ENCODE peak calls at places on chromosomes 12 and 14, in five cellular contexts. M is endothelial cell of umbilical vein, D is A549, U is HepG2, C is K562. K is an unnamed sample.

GRCh38 chr14:94481468-94482131 is 5.6 kb upstream of the SERPINA9 start:
- DNase-seq in M (no peak), D (no peak), U (peak; percentile 74), C (no peak), K (no peak)

GRCh38 chr14:101707285-101707842 is 54.1 kb upstream of the PPP2R5C start:
- DNase-seq in M (peak; percentile 82), D (peak; percentile 81), U (peak; percentile 81), C (no peak), K (peak; percentile 89)

GRCh38 chr12:130593056-130593455 is 123.0 kb downstream of the RIMBP2 start:
- DNase-seq in M (no peak), D (no peak), U (no peak), C (no peak), K (no peak)

GRCh38 chr12:128944956-128945355 is 91.7 kb downstream of the GLT1D1 start:
- DNase-seq in M (no peak), D (no peak), U (no peak), C (no peak), K (no peak)

GRCh38 chr14:50062438-50063039 is 53.8 kb downstream of the VCPKMT start:
- DNase-seq in M (peak; percentile 81), D (peak; percentile 63), U (peak; percentile 88), C (peak; percentile 80), K (peak; percentile 87)

GRCh38 chr14:89635615-89636014 is 218.6 kb upstream of the FOXN3 start:
- DNase-seq in M (no peak), D (no peak), U (no peak), C (no peak), K (no peak)

GRCh38 chr14:95497561-95498011 is 18.9 kb downstream of the SYNE3 start:
- DNase-seq in M (no peak), D (no peak), U (no peak), C (no peak), K (no peak)

GRCh38 chr14:88901199-88901588 is 76.7 kb downstream of the TTC8 start:
- DNase-seq in M (no peak), D (no peak), U (no peak), C (no peak), K (no peak)

GRCh38 chr14:29584992-29585391 is 342.7 kb downstream of the PRKD1 start:
- DNase-seq in M (peak; percentile 37), D (peak; percentile 38), U (peak; percentile 32), C (no peak), K (no peak)

GRCh38 chr12:122226366-122227222 is 742 bp upstream of the DIABLO start:
- DNase-seq in M (no peak), D (no peak), U (no peak), C (no peak), K (no peak)

GRCh38 chr14:105092912-105093425 is 27.7 kb upstream of the GPR132 start:
- DNase-seq in M (peak; percentile 35), D (peak; percentile 85), U (no peak), C (peak; percentile 67), K (no peak)

GRCh38 chr12:66956300-66956699 is 277.4 kb upstream of the GRIP1 start:
- DNase-seq in M (no peak), D (no peak), U (no peak), C (no peak), K (no peak)

GRCh38 chr14:60085085-60085484 is 6.6 kb upstream of the PCNX4 start:
- DNase-seq in M (no peak), D (no peak), U (no peak), C (no peak), K (peak; percentile 32)

GRCh38 chr12:45419317-45419716 is 203.4 kb downstream of the ANO6 start:
- DNase-seq in M (no peak), D (no peak), U (no peak), C (no peak), K (no peak)

GRCh38 chr14:96231731-96232130 is 24.3 kb upstream of the BDKRB1 start:
- DNase-seq in M (no peak), D (no peak), U (no peak), C (no peak), K (no peak)

GRCh38 chr12:109014984-109015765 is 5.7 kb downstream of the SVOP start:
- DNase-seq in M (no peak), D (no peak), U (no peak), C (no peak), K (no peak)

GRCh38 chr14:101229666-101230065 is 326.1 kb upstream of the RTL1 start:
- DNase-seq in M (no peak), D (no peak), U (no peak), C (peak; percentile 20), K (no peak)

GRCh38 chr12:55974308-55974724 is 438 bp downstream of the RAB5B start:
- DNase-seq in M (peak; percentile 47), D (peak; percentile 56), U (peak; percentile 31), C (no peak), K (peak; percentile 72)

GRCh38 chr12:50520808-50521207 is 16.0 kb downstream of the DIP2B start:
- DNase-seq in M (peak; percentile 19), D (no peak), U (no peak), C (no peak), K (no peak)

GRCh38 chr14:60002819-60003492 is 83.0 kb downstream of the LRRC9 start:
- DNase-seq in M (no peak), D (no peak), U (peak; percentile 0), C (no peak), K (no peak)

GRCh38 chr12:80374615-80375014 is 69.4 kb upstream of the PTPRQ start:
- DNase-seq in M (no peak), D (no peak), U (no peak), C (no peak), K (no peak)

GRCh38 chr14:85416771-85417170 is 113.2 kb upstream of the FLRT2 start:
- DNase-seq in M (peak; percentile 84), D (peak; percentile 79), U (no peak), C (no peak), K (peak; percentile 38)

DNA sequence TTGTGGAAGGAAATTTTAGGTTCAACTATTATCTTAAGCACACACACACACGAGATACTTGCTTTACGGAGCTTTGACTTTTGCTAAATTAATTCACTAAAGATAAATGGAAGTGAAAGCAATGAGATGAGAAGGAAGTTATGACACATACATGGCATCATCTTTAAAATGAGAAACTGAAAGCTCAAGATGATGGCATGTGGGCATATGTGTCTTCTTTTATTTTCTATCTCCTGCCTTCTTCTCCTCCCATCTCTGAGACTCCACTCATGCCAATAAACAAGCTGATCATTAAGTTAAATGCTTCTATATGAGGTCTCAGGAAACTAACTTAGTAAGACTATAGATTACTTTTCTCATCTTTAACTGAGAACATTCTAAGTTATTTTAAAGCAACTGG is 216.7 kb downstream of the MED13L start:
- DNase-seq in M (no peak), D (no peak), U (no peak), C (no peak), K (peak; percentile 43)
- TF ChIP-seq MYC in M (no peak), D (no peak), U (no peak), C (no peak), K (no peak)

GRCh38 chr14:45491914-45492313 is 238.9 kb upstream of the MIS18BP1 start:
- DNase-seq in M (no peak), D (no peak), U (no peak), C (no peak), K (no peak)

GRCh38 chr14:45492876-45493275 is 239.9 kb upstream of the MIS18BP1 start:
- DNase-seq in M (no peak), D (no peak), U (no peak), C (no peak), K (no peak)
- TF ChIP-seq POLR2A in M (no peak), D (no peak), U (no peak), C (no peak), K (no peak)

GRCh38 chr12:88753074-88753473 is 172.8 kb upstream of the KITLG start:
- DNase-seq in M (peak; percentile 76), D (no peak), U (no peak), C (no peak), K (no peak)
- TF ChIP-seq MYC in M (no peak), D (no peak), U (no peak), C (no peak), K (no peak)

GRCh38 chr12:4685317-4685716 is 34.9 kb upstream of the GALNT8 start:
- DNase-seq in M (no peak), D (no peak), U (no peak), C (no peak), K (no peak)
- TF ChIP-seq POLR2A in M (no peak), D (no peak), U (no peak), C (no peak), K (no peak)

DNA sequence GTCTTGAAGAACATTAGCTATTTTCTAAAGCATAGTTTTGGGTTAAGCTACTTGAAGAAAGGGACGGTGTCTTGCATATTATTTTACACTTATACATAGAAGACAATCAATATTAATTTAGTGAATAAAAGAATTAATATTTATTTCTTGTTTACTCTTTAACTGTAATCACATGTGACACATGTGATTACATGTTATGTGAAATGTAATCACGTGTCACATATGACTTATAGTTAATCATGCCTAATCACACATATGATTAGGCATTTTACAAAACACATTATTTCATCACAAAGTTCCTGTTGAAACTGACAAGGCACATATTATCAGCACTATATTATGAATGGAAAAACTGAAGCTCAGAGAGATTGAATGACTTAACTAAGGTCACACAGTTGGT is 4.8 kb downstream of the PAH start:
- DNase-seq in M (no peak), D (no peak), U (no peak), C (no peak), K (no peak)
- TF ChIP-seq MYC in M (no peak), D (no peak), U (no peak), C (no peak), K (no peak)

DNA sequence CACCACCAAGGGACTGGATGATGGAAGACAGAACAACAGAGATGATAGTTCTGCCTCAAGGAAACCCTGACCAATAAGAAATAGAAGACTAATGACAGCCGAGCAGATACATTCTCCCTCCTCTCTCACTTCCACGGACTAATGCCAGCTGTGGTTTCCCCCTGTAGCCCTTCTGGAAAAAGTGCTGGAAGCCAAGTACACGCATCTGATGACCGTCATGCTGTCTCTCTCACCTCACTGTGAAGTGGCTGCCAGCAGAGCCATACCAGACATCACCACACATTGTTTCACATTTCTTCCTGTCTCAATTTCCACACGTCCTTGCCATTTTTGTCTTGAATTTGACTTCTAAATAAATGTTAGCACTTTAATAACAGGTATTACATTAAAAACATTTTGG is 2.9 kb downstream of the TAS2R43 start:
- DNase-seq in M (no peak), D (no peak), U (no peak), C (no peak), K (no peak)
- TF ChIP-seq POLR2A in M (no peak), D (no peak), U (no peak), C (no peak), K (no peak)

GRCh38 chr12:105253882-105254513 is 18.0 kb upstream of the APPL2 start:
- DNase-seq in M (peak; percentile 38), D (peak; percentile 60), U (peak; percentile 23), C (peak; percentile 18), K (no peak)
- TF ChIP-seq MYC in M (no peak), D (no peak), U (no peak), C (no peak), K (no peak)

GRCh38 chr14:55107766-55108554 is 21.1 kb upstream of the LGALS3 start:
- DNase-seq in M (peak; percentile 94), D (peak; percentile 82), U (peak; percentile 83), C (peak; percentile 81), K (peak; percentile 95)
- TF ChIP-seq POLR2A in M (no peak), D (no peak), U (peak; percentile 79), C (peak; percentile 39), K (peak; percentile 39)

K was measured in NB4.